ENCODE peak calls at places on chromosomes 13 and 19, in ten cellular contexts. E is mesendoderm; R is uterus; V is suprapubic skin; Z is CD8-positive, alpha-beta T cell; I is cardiac muscle cell; P is mammary epithelial cell; C is OCI-LY7; N is PC-3; Y is fibroblast of lung. B is an unnamed sample.

GRCh38 chr13:31174018-31174417 is 12.3 kb upstream of the HSPH1 start:
- DNase-seq in E (no peak), R (no peak), V (no peak), Z (no peak), I (no peak), P (no peak), C (no peak), N (peak; percentile 38), Y (peak; percentile 33), B (peak; percentile 10)

GRCh38 chr19:40443930-40444180 is 280 bp downstream of the SERTAD3 start:
- DNase-seq in E (no peak), R (no peak), V (no peak), Z (no peak), I (no peak), P (no peak), C (peak; percentile 69), N (no peak), Y (no peak), B (no peak)

GRCh38 chr13:113145496-113145895 is 13.0 kb upstream of the PROZ start:
- DNase-seq in E (no peak), R (no peak), V (no peak), Z (no peak), I (no peak), P (no peak), C (no peak), N (no peak), Y (no peak), B (no peak)

GRCh38 chr13:34357435-34358232 is 539.7 kb downstream of the RFC3 start:
- DNase-seq in E (peak; percentile 32), R (no peak), V (no peak), Z (no peak), I (no peak), P (peak; percentile 79), C (no peak), N (peak; percentile 88), Y (peak; percentile 91), B (peak; percentile 74)

GRCh38 chr19:13968999-13969398 is 16.7 kb downstream of the DCAF15 start:
- DNase-seq in E (no peak), R (no peak), V (no peak), Z (no peak), I (no peak), P (no peak), C (no peak), N (no peak), Y (no peak), B (no peak)

GRCh38 chr19:55552620-55553019 is 7.3 kb upstream of the SBK3 start:
- DNase-seq in E (no peak), R (no peak), V (no peak), Z (no peak), I (no peak), P (peak; percentile 39), C (no peak), N (no peak), Y (peak; percentile 96), B (peak; percentile 85)

GRCh38 chr13:75196112-75196855 is 285.7 kb downstream of the TBC1D4 start:
- DNase-seq in E (no peak), R (no peak), V (no peak), Z (no peak), I (no peak), P (no peak), C (no peak), N (no peak), Y (peak; percentile 36), B (peak; percentile 73)

GRCh38 chr19:588093-588742 is 1.5 kb upstream of the HCN2 start:
- DNase-seq in E (peak; percentile 90), R (no peak), V (no peak), Z (peak; percentile 69), I (peak; percentile 81), P (peak; percentile 75), C (peak; percentile 49), N (peak; percentile 78), Y (peak; percentile 61), B (peak; percentile 77)

GRCh38 chr13:19181621-19182485 is at the start of gene TUBA3C:
- DNase-seq in E (no peak), R (no peak), V (peak; percentile 52), Z (peak; percentile 34), I (no peak), P (no peak), C (no peak), N (no peak), Y (no peak), B (no peak)

GRCh38 chr13:113140677-113141590 is 17.5 kb upstream of the PROZ start:
- DNase-seq in E (no peak), R (no peak), V (no peak), Z (no peak), I (no peak), P (no peak), C (no peak), N (no peak), Y (no peak), B (no peak)

GRCh38 chr19:10719466-10719961 is 1.6 kb downstream of the DNM2 start:
- DNase-seq in E (peak; percentile 11), R (no peak), V (no peak), Z (no peak), I (no peak), P (no peak), C (no peak), N (no peak), Y (no peak), B (no peak)

GRCh38 chr19:40381321-40381720 is 8.7 kb downstream of the HIPK4 start:
- DNase-seq in E (peak; percentile 58), R (no peak), V (no peak), Z (no peak), I (no peak), P (no peak), C (no peak), N (no peak), Y (no peak), B (no peak)

GRCh38 chr19:40217921-40218890 is at the start of gene TTC9B:
- DNase-seq in E (peak; percentile 68), R (no peak), V (no peak), Z (no peak), I (peak; percentile 71), P (peak; percentile 14), C (no peak), N (no peak), Y (no peak), B (no peak)

GRCh38 chr19:16136185-16137067 is 7.1 kb upstream of the HSH2D start:
- DNase-seq in E (peak; percentile 35), R (no peak), V (no peak), Z (no peak), I (no peak), P (no peak), C (no peak), N (no peak), Y (no peak), B (no peak)

GRCh38 chr19:51123381-51124186 is 1.1 kb upstream of the SIGLEC9 start:
- DNase-seq in E (no peak), R (no peak), V (no peak), Z (peak; percentile 78), I (no peak), P (no peak), C (peak; percentile 39), N (no peak), Y (no peak), B (no peak)

GRCh38 chr19:18499055-18499775 is 22.7 kb downstream of the ELL start:
- DNase-seq in E (no peak), R (no peak), V (no peak), Z (no peak), I (no peak), P (no peak), C (no peak), N (no peak), Y (no peak), B (no peak)
- H3K27ac ChIP-seq in E (no peak overlapping the region), R (no peak overlapping the region), V (no peak overlapping the region), Z (no peak overlapping the region), I (no peak overlapping the region), P (no peak overlapping the region), C (no peak overlapping the region), N (no peak overlapping the region), Y (no peak overlapping the region), B (no peak overlapping the region)

GRCh38 chr19:9407827-9408226 is 27.5 kb downstream of the ZNF266 start:
- DNase-seq in E (no peak), R (no peak), V (no peak), Z (no peak), I (no peak), P (no peak), C (no peak), N (no peak), Y (no peak), B (no peak)
- H3K4me3 ChIP-seq in E (no peak overlapping the region), R (no peak overlapping the region), V (no peak overlapping the region), Z (peak overlapping the region; percentile 76), I (no peak overlapping the region), P (no peak overlapping the region), C (no peak overlapping the region), N (no peak overlapping the region), Y (no peak overlapping the region), B (no peak overlapping the region)

DNA sequence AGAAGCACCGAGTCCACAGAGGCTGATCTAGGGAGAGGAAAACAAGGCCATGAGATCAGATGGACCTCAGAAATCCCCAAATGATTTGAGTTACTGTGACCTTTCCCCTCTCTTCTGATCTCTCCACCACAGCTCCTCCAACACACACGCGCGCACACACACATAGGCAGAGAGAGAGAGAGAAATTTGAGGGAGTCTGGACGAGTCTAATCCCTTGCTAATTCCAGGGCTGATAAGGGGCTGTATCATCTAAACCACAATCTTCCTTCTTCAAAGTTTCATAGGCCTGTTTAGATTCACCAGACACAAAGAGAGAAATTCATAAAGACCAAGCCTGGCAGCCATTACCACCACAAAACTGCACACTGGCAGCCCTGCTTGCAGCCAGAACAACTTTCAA is 8.6 kb downstream of the ZFP82 start:
- DNase-seq in E (no peak), R (no peak), V (no peak), Z (no peak), I (no peak), P (no peak), C (no peak), N (no peak), Y (peak; percentile 73), B (peak; percentile 37)
- H3K27ac ChIP-seq in E (no peak overlapping the region), R (no peak overlapping the region), V (no peak overlapping the region), Z (no peak overlapping the region), I (no peak overlapping the region), P (no peak overlapping the region), C (no peak overlapping the region), N (no peak overlapping the region), Y (no peak overlapping the region), B (no peak overlapping the region)

GRCh38 chr13:28984825-28985224 is 164.7 kb downstream of the MTUS2 start:
- DNase-seq in E (peak; percentile 61), R (no peak), V (no peak), Z (no peak), I (no peak), P (no peak), C (no peak), N (no peak), Y (no peak), B (no peak)

GRCh38 chr13:28978574-28978973 is 158.4 kb downstream of the MTUS2 start:
- DNase-seq in E (no peak), R (no peak), V (no peak), Z (no peak), I (no peak), P (no peak), C (no peak), N (no peak), Y (no peak), B (no peak)

GRCh38 chr13:28981530-28981929 is 161.4 kb downstream of the MTUS2 start:
- DNase-seq in E (no peak), R (no peak), V (no peak), Z (no peak), I (no peak), P (no peak), C (no peak), N (no peak), Y (no peak), B (no peak)

GRCh38 chr13:28984326-28984725 is 164.2 kb downstream of the MTUS2 start:
- DNase-seq in E (no peak), R (no peak), V (no peak), Z (no peak), I (no peak), P (no peak), C (no peak), N (no peak), Y (no peak), B (no peak)

GRCh38 chr13:28983661-28984060 is 163.5 kb downstream of the MTUS2 start:
- DNase-seq in E (peak; percentile 14), R (no peak), V (no peak), Z (no peak), I (peak; percentile 70), P (no peak), C (no peak), N (no peak), Y (no peak), B (no peak)
- H3K4me3 ChIP-seq in E (no peak overlapping the region), R (no peak overlapping the region), V (no peak overlapping the region), Z (no peak overlapping the region), I (no peak overlapping the region), P (no peak overlapping the region), C (no peak overlapping the region), N (no peak overlapping the region), Y (no peak overlapping the region), B (no peak overlapping the region)